ENCODE peak calls at places on chromosomes 2 and 18, in five cellular contexts. One of them, this sample, is unnamed.

GRCh38 chr2:20523798-20524197 is 76.9 kb downstream of the RHOB start:
- DNase-seq in T follicular helper cell: no peak
- DNase-seq in fibroblast of mammary gland: no peak
- DNase-seq in breast epithelium: no peak
- DNase-seq in choroid plexus epithelial cell: no peak
- DNase-seq in this sample: no peak

GRCh38 chr2:117958186-117958585 is 55.7 kb downstream of the CCDC93 start:
- DNase-seq in T follicular helper cell: no peak
- DNase-seq in breast epithelium: peak; percentile 17
- DNase-seq in fibroblast of mammary gland: peak; percentile 69
- DNase-seq in choroid plexus epithelial cell: peak; percentile 78
- DNase-seq in this sample: peak; percentile 70

GRCh38 chr2:60533114-60534033 is 20.1 kb downstream of the BCL11A start:
- DNase-seq in breast epithelium: no peak
- DNase-seq in T follicular helper cell: no peak
- DNase-seq in choroid plexus epithelial cell: peak; percentile 63
- DNase-seq in fibroblast of mammary gland: peak; percentile 6
- DNase-seq in this sample: no peak

GRCh38 chr2:118852605-118853128 is 5.2 kb upstream of the EN1 start:
- DNase-seq in fibroblast of mammary gland: no peak
- DNase-seq in T follicular helper cell: no peak
- DNase-seq in breast epithelium: no peak
- DNase-seq in choroid plexus epithelial cell: no peak
- DNase-seq in this sample: no peak

GRCh38 chr2:88530081-88530480 is 77.6 kb upstream of the FOXI3 start:
- DNase-seq in breast epithelium: no peak
- DNase-seq in choroid plexus epithelial cell: no peak
- DNase-seq in T follicular helper cell: no peak
- DNase-seq in fibroblast of mammary gland: no peak
- DNase-seq in this sample: no peak

GRCh38 chr2:167670588-167670987 is 576.8 kb downstream of the STK39 start:
- DNase-seq in fibroblast of mammary gland: no peak
- DNase-seq in choroid plexus epithelial cell: no peak
- DNase-seq in T follicular helper cell: no peak
- DNase-seq in breast epithelium: no peak
- DNase-seq in this sample: no peak

GRCh38 chr2:234960091-234961088 is 8.6 kb downstream of the SH3BP4 start:
- DNase-seq in choroid plexus epithelial cell: no peak
- DNase-seq in breast epithelium: no peak
- DNase-seq in fibroblast of mammary gland: peak; percentile 26
- DNase-seq in T follicular helper cell: no peak
- DNase-seq in this sample: no peak

GRCh38 chr2:161586517-161587167 is 37.6 kb upstream of the SLC4A10 start:
- DNase-seq in choroid plexus epithelial cell: peak; percentile 52
- DNase-seq in T follicular helper cell: no peak
- DNase-seq in breast epithelium: no peak
- DNase-seq in fibroblast of mammary gland: peak; percentile 37
- DNase-seq in this sample: peak; percentile 47

GRCh38 chr18:13545514-13545913 is 180.8 kb downstream of the FAM210A start:
- DNase-seq in choroid plexus epithelial cell: no peak
- DNase-seq in breast epithelium: no peak
- DNase-seq in T follicular helper cell: no peak
- DNase-seq in fibroblast of mammary gland: no peak
- DNase-seq in this sample: no peak

GRCh38 chr2:68466361-68466777 is 725 bp downstream of the FBXO48 start:
- DNase-seq in choroid plexus epithelial cell: peak; percentile 74
- DNase-seq in T follicular helper cell: peak; percentile 60
- DNase-seq in breast epithelium: no peak
- DNase-seq in fibroblast of mammary gland: peak; percentile 79
- DNase-seq in this sample: peak; percentile 79

GRCh38 chr2:237732790-237733349 is 65.7 kb upstream of the RBM44 start:
- DNase-seq in T follicular helper cell: no peak
- DNase-seq in choroid plexus epithelial cell: no peak
- DNase-seq in fibroblast of mammary gland: no peak
- DNase-seq in breast epithelium: no peak
- DNase-seq in this sample: no peak

This sample was measured in fibroblast of the aortic adventitia.